ENCODE peak calls at places on chromosomes 5 and 9, in eight cellular contexts. A, G, B, Q, R, K, S and M are unnamed samples.

GRCh38 chr9:107635137-107635802 is 145.7 kb upstream of the KLF4 start:
- DNase-seq in A (no peak), G (no peak), B (peak; percentile 67), Q (peak; percentile 21), R (no peak), K (no peak), S (no peak), M (no peak)

GRCh38 chr9:1051286-1052118 is 1.3 kb downstream of the DMRT2 start:
- DNase-seq in A (no peak), G (no peak), B (peak; percentile 45), Q (no peak), R (no peak), K (no peak), S (no peak), M (no peak)

GRCh38 chr5:61306531-61307195 is 25.4 kb upstream of the ZSWIM6 start:
- DNase-seq in A (no peak), G (peak; percentile 54), B (no peak), Q (peak; percentile 88), R (no peak), K (no peak), S (no peak), M (no peak)

GRCh38 chr5:143986567-143987242 is 174.7 kb downstream of the HMHB1 start:
- DNase-seq in A (peak; percentile 43), G (no peak), B (no peak), Q (peak; percentile 92), R (no peak), K (no peak), S (no peak), M (no peak)

GRCh38 chr5:76944638-76945037 is 8.2 kb upstream of the CRHBP start:
- DNase-seq in A (no peak), G (no peak), B (no peak), Q (peak; percentile 53), R (no peak), K (no peak), S (no peak), M (no peak)

GRCh38 chr9:91060520-91061343 is 259.1 kb downstream of the SYK start:
- DNase-seq in A (peak; percentile 98), G (no peak), B (no peak), Q (peak; percentile 96), R (peak; percentile 40), K (peak; percentile 60), S (no peak), M (peak; percentile 41)

GRCh38 chr9:81771606-81772005 is 82.3 kb upstream of the TLE1 start:
- DNase-seq in A (no peak), G (no peak), B (no peak), Q (peak; percentile 67), R (no peak), K (no peak), S (no peak), M (no peak)

GRCh38 chr9:97109194-97109811 is 70.4 kb upstream of the CTSV start:
- DNase-seq in A (no peak), G (peak; percentile 78), B (peak; percentile 69), Q (peak; percentile 6), R (peak; percentile 46), K (no peak), S (no peak), M (peak; percentile 65)

GRCh38 chr9:93471135-93471534 is 17.8 kb upstream of the FAM120AOS start:
- DNase-seq in A (no peak), G (no peak), B (no peak), Q (peak; percentile 53), R (no peak), K (no peak), S (no peak), M (no peak)

GRCh38 chr5:138901716-138902115 is 26.6 kb upstream of the LRRTM2 start:
- DNase-seq in A (no peak), G (no peak), B (peak; percentile 29), Q (no peak), R (no peak), K (no peak), S (no peak), M (no peak)

GRCh38 chr5:175491223-175491622 is 12.9 kb downstream of the SFXN1 start:
- DNase-seq in A (no peak), G (no peak), B (no peak), Q (no peak), R (no peak), K (no peak), S (no peak), M (no peak)

GRCh38 chr5:176639208-176639607 is 8.1 kb upstream of the TSPAN17 start:
- DNase-seq in A (no peak), G (no peak), B (no peak), Q (no peak), R (no peak), K (no peak), S (no peak), M (no peak)

GRCh38 chr9:96344458-96345180 is 38.9 kb downstream of the SLC35D2 start:
- DNase-seq in A (peak; percentile 46), G (no peak), B (peak; percentile 69), Q (peak; percentile 96), R (peak; percentile 77), K (no peak), S (peak; percentile 74), M (peak; percentile 88)

GRCh38 chr9:121359358-121360294 is 10.4 kb downstream of the STOM start:
- DNase-seq in A (peak; percentile 63), G (no peak), B (no peak), Q (peak; percentile 52), R (no peak), K (no peak), S (no peak), M (no peak)

GRCh38 chr5:887947-888640 is 4.5 kb downstream of the BRD9 start:
- DNase-seq in A (no peak), G (no peak), B (no peak), Q (no peak), R (no peak), K (no peak), S (no peak), M (no peak)

GRCh38 chr5:138303365-138303764 is 28.2 kb downstream of the CDC25C start:
- DNase-seq in A (no peak), G (no peak), B (no peak), Q (peak; percentile 31), R (no peak), K (no peak), S (no peak), M (peak; percentile 23)

GRCh38 chr9:121038452-121039203 is 11.4 kb downstream of the C5 start:
- DNase-seq in A (no peak), G (no peak), B (no peak), Q (no peak), R (no peak), K (no peak), S (no peak), M (no peak)